ENCODE peak calls at places on chromosome 15, in ten cellular contexts. J is skeletal muscle cell, G is frontal cortex, D is body of pancreas, L is GM20000, O is dorsolateral prefrontal cortex, Z is NCI-H2081 treated with DMSO at 0.1 percent for 48 hours, S is Daoy, V is nephron progenitor cell, H is GM04504. U is an unnamed sample.

GRCh38 chr15:53962646-53963561 is 15.3 kb upstream of the UNC13C start:
- DNase-seq in H (no peak), G (no peak), S (no peak), D (no peak), V (peak; percentile 61), O (no peak), J (no peak), Z (no peak), L (no peak), U (peak; percentile 5)

GRCh38 chr15:26842391-26842790 is 24.5 kb upstream of the GABRA5 start:
- DNase-seq in Z (no peak), D (no peak), J (no peak), O (no peak), S (no peak), G (no peak), V (no peak), H (no peak), L (no peak), U (no peak)

GRCh38 chr15:81294501-81294850 is 29.5 kb downstream of the STARD5 start:
- DNase-seq in H (no peak), S (no peak), Z (no peak), L (no peak), D (no peak), J (no peak), G (no peak), O (no peak), V (no peak), U (no peak)

GRCh38 chr15:28967071-28967470 is 81.3 kb downstream of the APBA2 start:
- DNase-seq in H (no peak), L (no peak), O (no peak), J (no peak), Z (no peak), S (no peak), V (no peak), D (no peak), G (no peak), U (no peak)

GRCh38 chr15:39846108-39846507 is 63.5 kb upstream of the FSIP1 start:
- DNase-seq in L (no peak), O (no peak), S (no peak), J (no peak), Z (no peak), V (no peak), G (no peak), H (no peak), D (no peak), U (no peak)

GRCh38 chr15:74845208-74845568 is 2.2 kb upstream of the ULK3 start:
- DNase-seq in O (no peak), Z (no peak), G (no peak), V (no peak), S (no peak), D (no peak), L (no peak), J (no peak), H (no peak), U (no peak)

GRCh38 chr15:95929232-95929846 is 401.2 kb upstream of the NR2F2 start:
- DNase-seq in D (no peak), G (no peak), L (peak; percentile 16), Z (peak; percentile 30), V (no peak), S (peak; percentile 42), H (no peak), J (no peak), O (no peak), U (no peak)

GRCh38 chr15:85872125-85872524 is 77.4 kb upstream of the KLHL25 start:
- DNase-seq in H (no peak), D (no peak), V (no peak), S (peak; percentile 2), J (no peak), O (no peak), Z (no peak), G (no peak), L (no peak), U (no peak)

GRCh38 chr15:82298520-82298919 is 35.9 kb downstream of the SAXO2 start:
- DNase-seq in Z (no peak), O (peak; percentile 66), J (no peak), S (no peak), G (no peak), H (no peak), V (no peak), L (no peak), D (no peak), U (peak; percentile 43)

GRCh38 chr15:63381301-63382192 is at the start of gene CA12:
- DNase-seq in D (peak; percentile 74), S (peak; percentile 50), G (no peak), H (no peak), V (peak; percentile 68), O (no peak), Z (no peak), J (peak; percentile 31), L (no peak), U (no peak)

GRCh38 chr15:99604865-99605264 is 39.1 kb downstream of the MEF2A start:
- DNase-seq in G (no peak), L (no peak), Z (no peak), J (no peak), D (no peak), V (peak; percentile 3), S (no peak), H (no peak), O (no peak), U (no peak)